ENCODE peak calls at places on chromosome 15, in four cellular contexts. B is NCI-H460, P is neural progenitor cell, M is globus pallidus. F is an unnamed sample.

GRCh38 chr15:74384566-74385441 is 17.4 kb upstream of the CYP11A1 start:
- DNase-seq in P (no peak), M (no peak), B (no peak), F (no peak)

GRCh38 chr15:55245058-55245457 is 44.6 kb downstream of the RAB27A start:
- DNase-seq in B (no peak), P (no peak), M (no peak), F (no peak)

GRCh38 chr15:99931703-99932603 is 198.7 kb upstream of the LYSMD4 start:
- DNase-seq in P (no peak), B (no peak), M (no peak), F (no peak)

GRCh38 chr15:47588968-47589367 is 128.3 kb upstream of the SEMA6D start:
- DNase-seq in P (no peak), B (no peak), M (no peak), F (no peak)

GRCh38 chr15:101031203-101031602 is 112.0 kb downstream of the LRRK1 start:
- DNase-seq in M (no peak), B (no peak), P (no peak), F (peak; percentile 19)

GRCh38 chr15:64837502-64837901 is 4.2 kb upstream of the PLEKHO2 start:
- DNase-seq in P (no peak), B (no peak), M (no peak), F (no peak)

GRCh38 chr15:65382146-65382491 is 4.3 kb upstream of the IGDCC3 start:
- DNase-seq in B (no peak), P (no peak), M (no peak), F (no peak)

GRCh38 chr15:27418729-27419128 is 447.7 kb downstream of the GABRG3 start:
- DNase-seq in M (no peak), P (peak; percentile 88), B (no peak), F (no peak)

GRCh38 chr15:40298216-40298935 is 9.4 kb downstream of the PLCB2 start:
- DNase-seq in M (no peak), P (no peak), B (no peak), F (no peak)

GRCh38 chr15:56737791-56738190 is 4.5 kb upstream of the ZNF280D start:
- DNase-seq in B (no peak), M (no peak), P (no peak), F (no peak)